ENCODE peak calls at places on chromosomes 7 and 10, in six cellular contexts. P is astrocyte of the spinal cord; I is Caco-2; A is activated CD4-positive, alpha-beta memory T cell treated with anti-CD3 and anti-CD28 coated beads, Interleukin-2, amount 10 ng/mL, durations not matched to agents 7 days and 5 days; H is NCI-H1436; Z is naive thymus-derived CD8-positive, alpha-beta T cell. Y is an unnamed sample.

GRCh38 chr7:158702196-158702595 is 2.4 kb downstream of the NCAPG2 start:
- DNase-seq in P (no peak), H (no peak), I (no peak), Z (no peak), A (no peak), Y (no peak)

GRCh38 chr7:155353256-155353897 is 55.7 kb downstream of the INSIG1 start:
- DNase-seq in H (no peak), P (no peak), Z (no peak), I (no peak), A (no peak), Y (no peak)

GRCh38 chr7:105691029-105691691 is 109.9 kb upstream of the EFCAB10 start:
- DNase-seq in I (no peak), Z (peak; percentile 56), A (peak; percentile 71), P (peak; percentile 30), H (no peak), Y (peak; percentile 68)

GRCh38 chr7:69814421-69814962 is 216.2 kb downstream of the AUTS2 start:
- DNase-seq in I (no peak), P (peak; percentile 34), Z (no peak), H (no peak), A (no peak), Y (no peak)

GRCh38 chr7:24911213-24911603 is 68.8 kb downstream of the OSBPL3 start:
- DNase-seq in Z (peak; percentile 14), I (no peak), P (no peak), H (peak; percentile 6), A (peak; percentile 49), Y (peak; percentile 50)

GRCh38 chr7:49389866-49390265 is 383.6 kb upstream of the VWC2 start:
- DNase-seq in H (no peak), I (no peak), P (no peak), Z (no peak), A (no peak), Y (no peak)

GRCh38 chr7:117993377-117994003 is 120.2 kb upstream of the CTTNBP2 start:
- DNase-seq in Z (no peak), I (peak; percentile 56), H (no peak), A (no peak), P (peak; percentile 51), Y (no peak)

GRCh38 chr7:74656421-74656910 is 1.1 kb upstream of the GTF2I start:
- DNase-seq in A (peak; percentile 50), I (peak; percentile 58), Z (no peak), H (peak; percentile 34), P (peak; percentile 43), Y (peak; percentile 48)

GRCh38 chr7:43119371-43120069 is 7.1 kb downstream of the HECW1 start:
- DNase-seq in A (no peak), Z (no peak), I (no peak), P (peak; percentile 70), H (no peak), Y (no peak)

GRCh38 chr7:129122751-129123516 is 21.6 kb upstream of the TSPAN33 start:
- DNase-seq in I (no peak), Z (no peak), H (no peak), A (peak; percentile 20), P (no peak), Y (no peak)

GRCh38 chr10:83886871-83887270 is 252.4 kb upstream of the GHITM start:
- DNase-seq in A (no peak), I (no peak), Z (no peak), P (no peak), H (no peak), Y (no peak)

GRCh38 chr10:128324058-128324457 is 197.8 kb upstream of the MKI67 start:
- DNase-seq in Z (no peak), I (peak; percentile 65), H (peak; percentile 3), P (no peak), A (no peak), Y (no peak)

GRCh38 chr7:80401708-80402107 is 110.2 kb downstream of the GNAT3 start:
- DNase-seq in I (no peak), P (no peak), H (no peak), Z (no peak), A (no peak), Y (no peak)

GRCh38 chr7:51263631-51264484 is 52.8 kb downstream of the COBL start:
- DNase-seq in I (peak; percentile 64), P (no peak), A (no peak), H (no peak), Z (no peak), Y (no peak)